ENCODE peak calls at places on chromosomes 7 and 10, in five cellular contexts. C is GM23248, U is heart right ventricle, A is SK-N-SH, T is brain microvascular endothelial cell. B is an unnamed sample.

GRCh38 chr10:15863733-15864132 is 3.4 kb upstream of the MINDY3 start:
- DNase-seq in T (no peak), U (no peak), A (no peak), C (no peak), B (no peak)

GRCh38 chr7:28315565-28316420 is 96.5 kb upstream of the CREB5 start:
- DNase-seq in U (no peak), T (no peak), A (peak; percentile 80), C (peak; percentile 54), B (no peak)

GRCh38 chr10:121734517-121735137 is 136.4 kb upstream of the FGFR2 start:
- DNase-seq in C (peak; percentile 49), T (no peak), A (peak; percentile 70), U (no peak), B (no peak)

GRCh38 chr10:113000876-113001598 is 51.0 kb downstream of the TCF7L2 start:
- DNase-seq in C (peak; percentile 46), A (no peak), U (no peak), T (no peak), B (no peak)

GRCh38 chr7:20896996-20897395 is 110.3 kb upstream of the SP8 start:
- DNase-seq in A (no peak), U (no peak), C (no peak), T (no peak), B (no peak)

GRCh38 chr10:44908071-44908709 is 2.9 kb upstream of the TMEM72 start:
- DNase-seq in C (no peak), T (peak; percentile 7), U (no peak), A (no peak), B (peak; percentile 5)

GRCh38 chr7:114825423-114825951 is 96.4 kb upstream of the MDFIC start:
- DNase-seq in A (no peak), C (no peak), U (no peak), T (no peak), B (no peak)

GRCh38 chr7:96942112-96942511 is 63.2 kb upstream of the DLX6 start:
- DNase-seq in C (no peak), U (no peak), T (no peak), A (no peak), B (no peak)

GRCh38 chr7:27248911-27249723 is 6.5 kb downstream of the EVX1 start:
- DNase-seq in T (no peak), A (no peak), C (peak; percentile 87), U (no peak), B (peak; percentile 84)

GRCh38 chr7:144584741-144585140 is 181.2 kb upstream of the NOBOX start:
- DNase-seq in A (no peak), C (no peak), T (no peak), U (no peak), B (no peak)

GRCh38 chr7:98418636-98419315 is 17.9 kb upstream of the BAIAP2L1 start:
- DNase-seq in A (peak; percentile 31), U (no peak), C (peak; percentile 99), T (peak; percentile 99), B (peak; percentile 86)

GRCh38 chr10:97715259-97715874 is 1.8 kb downstream of the MARVELD1 start:
- DNase-seq in C (peak; percentile 56), A (no peak), U (no peak), T (no peak), B (no peak)
- H3K4me3 ChIP-seq in C (peak overlapping the region; percentile 73), A (peak overlapping the region; percentile 71), U (peak overlapping the region; percentile 80), T (peak overlapping the region; percentile 88), B (peak overlapping the region; percentile 72)

DNA sequence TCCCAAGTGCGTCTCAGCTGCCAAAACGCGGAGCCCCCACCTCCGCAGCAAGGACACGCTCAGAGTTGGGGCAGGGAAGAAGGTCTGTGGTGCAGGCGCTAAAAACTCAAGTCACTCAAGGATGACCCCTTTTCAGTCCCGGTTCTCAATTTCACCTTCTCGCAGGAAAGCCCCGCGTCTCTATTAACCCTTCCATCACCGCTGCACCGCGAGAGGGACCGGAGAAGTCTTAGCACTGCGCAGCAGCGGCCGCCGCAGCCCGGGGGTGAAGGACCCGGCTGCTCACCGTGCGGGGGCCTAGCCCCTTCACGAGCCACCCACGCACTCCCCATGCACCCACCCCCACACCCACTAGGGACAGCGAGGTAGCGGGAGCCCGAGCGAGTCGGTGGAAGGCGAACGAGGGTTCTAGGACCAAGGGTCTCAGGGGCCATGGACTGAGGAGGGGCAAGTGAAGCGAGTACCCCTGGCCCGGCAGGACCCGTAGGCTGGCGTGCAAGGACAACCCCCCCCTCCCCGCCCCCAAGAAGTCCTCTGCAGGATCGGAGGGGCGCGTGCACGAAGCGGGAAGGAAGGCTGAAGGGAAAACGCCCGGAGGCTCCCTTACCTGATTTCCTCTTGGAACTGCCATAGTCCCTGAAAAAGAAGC is 162.8 kb downstream of the SH3PXD2A start:
- DNase-seq in T (no peak), C (no peak), U (no peak), A (no peak), B (no peak)
- H3K4me3 ChIP-seq in T (peak overlapping the region; percentile 70), C (peak overlapping the region; percentile 65), U (peak overlapping the region; percentile 35), A (no peak overlapping the region), B (peak overlapping the region; percentile 31)

GRCh38 chr7:47454066-47454950 is 127.6 kb downstream of the TNS3 start:
- DNase-seq in U (no peak), C (peak; percentile 67), A (no peak), T (no peak), B (no peak)

GRCh38 chr7:47452295-47452694 is 129.6 kb downstream of the TNS3 start:
- DNase-seq in C (no peak), U (no peak), A (peak; percentile 63), T (no peak), B (no peak)

GRCh38 chr7:47451851-47452205 is 130.1 kb downstream of the TNS3 start:
- DNase-seq in A (no peak), C (peak; percentile 78), U (no peak), T (no peak), B (no peak)

GRCh38 chr7:47452715-47453092 is 129.2 kb downstream of the TNS3 start:
- DNase-seq in C (peak; percentile 43), U (no peak), T (no peak), A (no peak), B (no peak)

DNA sequence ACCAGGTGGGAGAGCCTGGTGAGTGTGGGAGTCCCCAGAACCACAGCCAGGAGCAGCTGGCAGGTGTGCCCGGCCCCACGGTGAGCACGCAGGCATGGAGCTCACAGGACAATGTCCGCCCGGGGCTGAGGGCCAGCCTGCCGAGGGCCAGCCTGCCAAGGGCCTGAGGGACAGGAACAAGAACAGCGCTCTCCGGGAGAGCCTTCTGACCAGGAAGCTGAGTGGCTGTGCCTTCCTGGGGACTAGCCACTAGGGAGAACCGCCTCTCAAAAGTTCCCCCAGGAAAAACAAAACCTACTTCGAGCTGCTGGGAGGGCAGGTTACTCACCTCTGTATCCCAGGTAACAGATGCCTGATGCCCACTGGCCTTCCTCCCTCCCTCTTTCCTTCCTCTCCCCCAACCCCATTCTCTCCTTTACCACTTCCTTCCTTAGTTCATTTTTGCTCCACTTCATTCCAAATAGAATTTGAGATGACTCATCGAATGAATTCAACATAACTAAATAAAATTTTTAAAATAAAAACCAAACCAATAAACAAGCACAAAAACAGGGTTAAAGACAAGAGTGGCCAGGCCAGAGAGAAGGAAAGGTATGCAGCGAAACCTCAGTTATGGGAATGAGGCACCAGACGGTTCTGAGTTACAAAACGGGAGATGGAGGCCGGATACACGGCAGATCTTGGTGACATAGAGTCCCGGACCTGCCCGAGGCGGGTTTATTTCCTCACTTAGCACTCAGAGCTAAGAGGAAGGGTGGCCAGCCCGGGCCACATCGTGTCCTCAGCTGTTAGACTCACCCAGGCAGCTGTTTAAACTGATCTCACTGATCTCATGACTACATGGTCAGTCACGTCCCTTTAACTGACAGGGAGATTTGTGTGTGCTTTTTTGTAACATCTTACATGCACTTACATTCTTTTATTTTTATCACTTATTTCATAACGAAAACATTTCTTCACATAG is 128.5 kb downstream of the TNS3 start:
- DNase-seq in A (no peak), U (peak; percentile 43), C (peak; percentile 96), T (peak; percentile 84), B (peak; percentile 78)
- H3K4me3 ChIP-seq in A (peak overlapping the region; percentile 0), U (peak overlapping the region; percentile 42), C (peak overlapping the region; percentile 60), T (peak overlapping the region; percentile 29), B (no peak overlapping the region)

GRCh38 chr7:143385891-143386781 is 5.0 kb downstream of the ZYX start:
- DNase-seq in U (no peak), A (no peak), C (peak; percentile 19), T (peak; percentile 43), B (no peak)
- H3K4me3 ChIP-seq in U (no peak overlapping the region), A (peak overlapping the region; percentile 99), C (peak overlapping the region; percentile 20), T (peak overlapping the region; percentile 36), B (no peak overlapping the region)

GRCh38 chr10:3106908-3107425 is 39.6 kb downstream of the PFKP start:
- DNase-seq in U (no peak), T (peak; percentile 51), C (peak; percentile 61), A (no peak), B (peak; percentile 48)
- H3K4me3 ChIP-seq in U (no peak overlapping the region), T (no peak overlapping the region), C (no peak overlapping the region), A (no peak overlapping the region), B (no peak overlapping the region)

B was measured in AG09309.